ENCODE peak calls at places on chromosome 20, in nine cellular contexts. T is fibroblast of pulmonary artery; G is stimulated activated CD8-positive, alpha-beta memory T cell treated with anti-CD3 and anti-CD28 coated beads, Interleukin-7, amount 100 ng/mL, for 24 hours; C is esophagus squamous epithelium; Z is cardiac muscle cell; L is CD4-positive, CD25-positive, alpha-beta regulatory T cell; Y is effector memory CD8-positive, alpha-beta T cell; I is progenitor cell of endocrine pancreas; B is GM18507. K is an unnamed sample.

GRCh38 chr20:62816031-62816878 is 595 bp upstream of the COL9A3 start:
- DNase-seq in G (no peak), T (no peak), Z (peak), B (no peak), C (no peak), I (no peak), L (no peak), Y (no peak), K (no peak)

GRCh38 chr20:49381558-49382493 is 100.6 kb downstream of the KCNB1 start:
- DNase-seq in L (no peak), I (no peak), B (no peak), T (peak), C (no peak), Y (no peak), Z (no peak), G (no peak), K (peak)

GRCh38 chr20:55069951-55070350 is 594.6 kb downstream of the DOK5 start:
- DNase-seq in B (no peak), T (no peak), C (no peak), Z (no peak), I (no peak), G (no peak), Y (no peak), L (no peak), K (no peak)

GRCh38 chr20:38723069-38723981 is 961 bp upstream of the SLC32A1 start:
- DNase-seq in Z (no peak), G (no peak), L (no peak), T (peak), Y (no peak), B (no peak), I (no peak), C (no peak), K (no peak)

GRCh38 chr20:22801528-22801927 is 217.2 kb upstream of the FOXA2 start:
- DNase-seq in L (no peak), G (no peak), I (no peak), B (no peak), T (no peak), C (no peak), Y (no peak), Z (no peak), K (no peak)

GRCh38 chr20:35953411-35954199 is 697 bp downstream of the SCAND1 start:
- DNase-seq in I (peak), B (peak), G (peak), L (peak), C (no peak), T (peak), Y (peak), Z (peak), K (peak)

GRCh38 chr20:33857722-33858563 is 46.8 kb downstream of the CHMP4B start:
- DNase-seq in B (no peak), L (no peak), I (no peak), Y (no peak), Z (no peak), G (no peak), C (no peak), T (no peak), K (no peak)

GRCh38 chr20:31667315-31668285 is 29.9 kb downstream of the COX4I2 start:
- DNase-seq in T (no peak), I (no peak), C (no peak), Z (no peak), B (no peak), Y (no peak), G (no peak), L (no peak), K (no peak)

GRCh38 chr20:57108742-57109141 is 157.7 kb downstream of the BMP7 start:
- DNase-seq in T (no peak), I (no peak), C (no peak), Z (no peak), Y (no peak), G (no peak), L (no peak), B (no peak), K (no peak)

GRCh38 chr20:38842558-38842981 is 37.1 kb downstream of the PPP1R16B start:
- DNase-seq in B (peak), T (no peak), Z (no peak), G (peak), I (no peak), C (peak), L (peak), Y (no peak), K (no peak)

GRCh38 chr20:45111799-45112471 is 3.0 kb downstream of the WFDC5 start:
- DNase-seq in T (peak), C (no peak), I (no peak), G (no peak), Y (no peak), L (peak), B (no peak), Z (no peak), K (no peak)

GRCh38 chr20:63089051-63089907 is 82.5 kb upstream of the BHLHE23 start:
- DNase-seq in C (no peak), Y (no peak), I (no peak), G (no peak), L (no peak), T (no peak), Z (no peak), B (no peak), K (no peak)

GRCh38 chr20:53896647-53897046 is 173.7 kb downstream of the BCAS1 start:
- DNase-seq in G (no peak), L (no peak), T (no peak), Y (no peak), Z (no peak), I (no peak), B (no peak), C (no peak), K (no peak)

GRCh38 chr20:45817652-45818194 is 5.3 kb downstream of the UBE2C start:
- DNase-seq in G (no peak), Y (no peak), T (peak), Z (no peak), B (no peak), I (no peak), L (no peak), C (no peak), K (peak)

GRCh38 chr20:20564279-20564678 is 148.2 kb downstream of the RALGAPA2 start:
- DNase-seq in T (no peak), L (no peak), Z (no peak), B (no peak), I (no peak), Y (no peak), C (no peak), G (no peak), K (no peak)

GRCh38 chr20:58718729-58719128 is 26.1 kb downstream of the NPEPL1 start:
- DNase-seq in L (no peak), I (no peak), G (no peak), Z (no peak), T (no peak), Y (no peak), B (no peak), C (no peak), K (no peak)

GRCh38 chr20:15257471-15257870 is 920.1 kb upstream of the FLRT3 start:
- DNase-seq in L (no peak), Z (no peak), Y (no peak), I (no peak), G (no peak), C (no peak), B (no peak), T (peak), K (no peak)

GRCh38 chr20:47358672-47359532 is 2.4 kb upstream of the ZMYND8 start:
- DNase-seq in I (peak), T (peak), G (no peak), Y (no peak), B (no peak), Z (peak), L (no peak), C (peak), K (peak)

GRCh38 chr20:63903796-63904570 is 9.1 kb downstream of the DNAJC5 start:
- DNase-seq in B (no peak), L (no peak), Z (no peak), G (no peak), I (no peak), Y (no peak), T (no peak), C (no peak), K (no peak)

GRCh38 chr20:41466836-41467619 is 100.4 kb upstream of the EMILIN3 start:
- DNase-seq in Y (no peak), L (no peak), B (no peak), Z (no peak), C (no peak), G (no peak), T (no peak), I (no peak), K (no peak)

GRCh38 chr20:41169791-41170351 is 32.5 kb downstream of the PLCG1 start:
- DNase-seq in Z (no peak), L (no peak), G (no peak), Y (no peak), B (no peak), T (peak), C (no peak), I (no peak), K (peak)

GRCh38 chr20:20621191-20621590 is 91.3 kb downstream of the RALGAPA2 start:
- DNase-seq in T (no peak), B (no peak), Z (no peak), I (no peak), Y (no peak), C (no peak), L (no peak), G (no peak), K (no peak)

GRCh38 chr20:3681352-3681930 is 369 bp downstream of the ADAM33 start:
- DNase-seq in G (no peak), Z (no peak), T (no peak), Y (no peak), C (no peak), L (no peak), B (no peak), I (no peak), K (no peak)

GRCh38 chr20:23396961-23397620 is 24.2 kb downstream of the NAPB start:
- DNase-seq in T (peak), B (no peak), I (no peak), Z (no peak), Y (no peak), C (no peak), G (no peak), L (no peak), K (peak)

GRCh38 chr20:38034961-38035360 is 1.4 kb downstream of the RPRD1B start:
- DNase-seq in C (no peak), G (no peak), Y (no peak), T (no peak), I (no peak), L (no peak), Z (no peak), B (no peak), K (no peak)

GRCh38 chr20:25206063-25206403 is 10.5 kb downstream of the ENTPD6 start:
- DNase-seq in B (no peak), Z (no peak), I (no peak), Y (no peak), G (no peak), L (no peak), T (no peak), C (no peak), K (no peak)

GRCh38 chr20:478010-478948 is 15.9 kb upstream of the TBC1D20 start:
- DNase-seq in T (peak), I (no peak), L (no peak), Y (no peak), G (no peak), B (no peak), C (no peak), Z (no peak), K (peak)

GRCh38 chr20:15476781-15477180 is 1096.5 kb downstream of the KIF16B start:
- DNase-seq in Z (no peak), L (no peak), T (no peak), C (no peak), G (no peak), Y (no peak), B (no peak), I (no peak), K (no peak)

GRCh38 chr20:50188879-50189680 is 1.6 kb upstream of the CEBPB start:
- DNase-seq in B (no peak), I (no peak), Y (no peak), Z (no peak), T (no peak), G (no peak), C (no peak), L (no peak), K (no peak)

GRCh38 chr20:24764825-24765224 is 184.2 kb upstream of the CST7 start:
- DNase-seq in T (no peak), I (peak), L (no peak), Y (no peak), Z (no peak), G (no peak), B (no peak), C (no peak), K (no peak)

GRCh38 chr20:41213150-41213820 is 75.9 kb downstream of the PLCG1 start:
- DNase-seq in I (no peak), C (no peak), Z (no peak), G (no peak), Y (no peak), T (peak), L (no peak), B (no peak), K (peak)

GRCh38 chr20:9040874-9041524 is 27.9 kb upstream of the PLCB4 start:
- DNase-seq in B (no peak), Z (no peak), G (no peak), I (no peak), C (no peak), L (no peak), Y (no peak), T (no peak), K (peak)